ENCODE peak calls at places on chromosomes 6 and 20, in five cellular contexts. One of them, this sample, is unnamed.

GRCh38 chr6:125245523-125246264 is 56.1 kb downstream of the HDDC2 start:
- DNase-seq in ELR: no peak
- DNase-seq in stomach: no peak
- DNase-seq in neural crest cell: no peak
- DNase-seq in iPS-NIHi11: peak
- DNase-seq in this sample: no peak

GRCh38 chr20:62357681-62358080 is 9.4 kb downstream of the LAMA5 start:
- DNase-seq in ELR: no peak
- DNase-seq in stomach: no peak
- DNase-seq in neural crest cell: no peak
- DNase-seq in iPS-NIHi11: no peak
- DNase-seq in this sample: peak

GRCh38 chr6:7261030-7261841 is 51.8 kb downstream of the SSR1 start:
- DNase-seq in ELR: peak
- DNase-seq in stomach: peak
- DNase-seq in neural crest cell: peak
- DNase-seq in iPS-NIHi11: peak
- DNase-seq in this sample: peak

GRCh38 chr6:159464827-159465226 is 228.2 kb downstream of the SOD2 start:
- DNase-seq in ELR: no peak
- DNase-seq in stomach: no peak
- DNase-seq in neural crest cell: no peak
- DNase-seq in iPS-NIHi11: no peak
- DNase-seq in this sample: no peak

GRCh38 chr6:169723991-169724553 is at the start of gene PHF10:
- DNase-seq in ELR: peak
- DNase-seq in stomach: peak
- DNase-seq in neural crest cell: peak
- DNase-seq in iPS-NIHi11: peak
- DNase-seq in this sample: no peak

GRCh38 chr20:3374296-3374695 is 33.2 kb downstream of the DNAAF9 start:
- DNase-seq in ELR: no peak
- DNase-seq in stomach: no peak
- DNase-seq in neural crest cell: no peak
- DNase-seq in iPS-NIHi11: no peak
- DNase-seq in this sample: no peak

GRCh38 chr20:62195736-62196135 is 12.9 kb downstream of the MTG2 start:
- DNase-seq in ELR: no peak
- DNase-seq in stomach: no peak
- DNase-seq in neural crest cell: no peak
- DNase-seq in iPS-NIHi11: no peak
- DNase-seq in this sample: no peak

GRCh38 chr20:45967551-45968080 is 4.4 kb downstream of the ZNF335 start:
- DNase-seq in ELR: no peak
- DNase-seq in stomach: no peak
- DNase-seq in neural crest cell: no peak
- DNase-seq in iPS-NIHi11: no peak
- DNase-seq in this sample: no peak

GRCh38 chr6:151999194-151999593 is 191.7 kb downstream of the ESR1 start:
- DNase-seq in ELR: peak
- DNase-seq in stomach: no peak
- DNase-seq in neural crest cell: no peak
- DNase-seq in iPS-NIHi11: no peak
- DNase-seq in this sample: peak

GRCh38 chr6:24775520-24776058 is 852 bp downstream of the GMNN start:
- DNase-seq in ELR: peak
- DNase-seq in stomach: no peak
- DNase-seq in neural crest cell: no peak
- DNase-seq in iPS-NIHi11: no peak
- DNase-seq in this sample: peak

GRCh38 chr20:51893723-51894122 is 91.4 kb upstream of the SALL4 start:
- DNase-seq in ELR: no peak
- DNase-seq in stomach: no peak
- DNase-seq in neural crest cell: no peak
- DNase-seq in iPS-NIHi11: no peak
- DNase-seq in this sample: no peak

GRCh38 chr20:48722737-48723191 is 105.0 kb downstream of the PREX1 start:
- DNase-seq in ELR: peak
- DNase-seq in stomach: peak
- DNase-seq in neural crest cell: no peak
- DNase-seq in iPS-NIHi11: no peak
- DNase-seq in this sample: peak

GRCh38 chr6:110191477-110191876 is 11.2 kb downstream of the CDC40 start:
- DNase-seq in ELR: no peak
- DNase-seq in stomach: no peak
- DNase-seq in neural crest cell: no peak
- DNase-seq in iPS-NIHi11: no peak
- DNase-seq in this sample: no peak

GRCh38 chr20:8790442-8791074 is 278.3 kb upstream of the PLCB4 start:
- DNase-seq in ELR: peak
- DNase-seq in stomach: peak
- DNase-seq in neural crest cell: peak
- DNase-seq in iPS-NIHi11: peak
- DNase-seq in this sample: peak

GRCh38 chr20:57476641-57477461 is 48.1 kb downstream of the CTCFL start:
- DNase-seq in ELR: no peak
- DNase-seq in stomach: no peak
- DNase-seq in neural crest cell: no peak
- DNase-seq in iPS-NIHi11: no peak
- DNase-seq in this sample: no peak

GRCh38 chr20:49579874-49580817 is 12.2 kb upstream of the PTGIS start:
- DNase-seq in ELR: no peak
- DNase-seq in stomach: no peak
- DNase-seq in neural crest cell: no peak
- DNase-seq in iPS-NIHi11: no peak
- DNase-seq in this sample: no peak

GRCh38 chr20:17731233-17731632 is 31.5 kb downstream of the BANF2 start:
- DNase-seq in ELR: no peak
- DNase-seq in stomach: no peak
- DNase-seq in neural crest cell: no peak
- DNase-seq in iPS-NIHi11: no peak
- DNase-seq in this sample: no peak

GRCh38 chr20:45049904-45050471 is 50.9 kb downstream of the KCNS1 start:
- DNase-seq in ELR: no peak
- DNase-seq in stomach: no peak
- DNase-seq in neural crest cell: peak
- DNase-seq in iPS-NIHi11: no peak
- DNase-seq in this sample: no peak

GRCh38 chr6:53465732-53466131 is 79.2 kb downstream of the GCLC start:
- DNase-seq in ELR: peak
- DNase-seq in stomach: no peak
- DNase-seq in neural crest cell: no peak
- DNase-seq in iPS-NIHi11: no peak
- DNase-seq in this sample: no peak

GRCh38 chr6:19837511-19838441 is 606 bp downstream of the ID4 start:
- DNase-seq in ELR: peak
- DNase-seq in stomach: peak
- DNase-seq in neural crest cell: peak
- DNase-seq in iPS-NIHi11: peak
- DNase-seq in this sample: no peak

This sample was measured in A172.